ENCODE peak calls at places on chromosomes 12 and 14, in six cellular contexts. Q, L, I, B, F and K are unnamed samples.

GRCh38 chr14:55373784-55374725 is 37.6 kb downstream of the ATG14 start:
- DNase-seq in F (no peak), Q (peak; percentile 20), I (no peak), B (no peak), L (peak; percentile 5), K (no peak)

GRCh38 chr12:56103066-56103711 is 1.2 kb upstream of the PA2G4 start:
- DNase-seq in Q (no peak), B (no peak), L (no peak), I (no peak), F (no peak), K (no peak)

GRCh38 chr14:105889666-105890473 is 363.5 kb downstream of the TMEM121 start:
- DNase-seq in B (no peak), F (no peak), L (no peak), I (no peak), Q (no peak), K (no peak)

GRCh38 chr12:57458665-57459054 is 925 bp upstream of the GLI1 start:
- DNase-seq in L (no peak), I (no peak), B (no peak), Q (no peak), F (no peak), K (no peak)

GRCh38 chr12:76586764-76587395 is 27.3 kb upstream of the OSBPL8 start:
- DNase-seq in I (peak; percentile 28), F (peak; percentile 23), B (peak; percentile 78), L (peak; percentile 62), Q (no peak), K (no peak)

GRCh38 chr12:124917135-124917840 is 2.8 kb upstream of the UBC start:
- DNase-seq in F (peak; percentile 97), Q (peak; percentile 98), B (peak; percentile 100), L (peak; percentile 95), I (peak; percentile 99), K (peak; percentile 100)

GRCh38 chr12:31259136-31259881 is 66.6 kb downstream of the SINHCAF start:
- DNase-seq in F (no peak), I (no peak), L (no peak), Q (no peak), B (no peak), K (no peak)

GRCh38 chr12:131082795-131083194 is 129.1 kb downstream of the ADGRD1 start:
- DNase-seq in B (no peak), I (no peak), F (no peak), L (no peak), Q (no peak), K (no peak)

GRCh38 chr12:29223431-29223830 is 74.4 kb downstream of the FAR2 start:
- DNase-seq in Q (no peak), I (no peak), L (no peak), B (no peak), F (no peak), K (no peak)

GRCh38 chr12:56189336-56189917 is at the start of gene SMARCC2:
- DNase-seq in B (peak; percentile 89), I (peak; percentile 73), F (peak; percentile 97), Q (peak; percentile 26), L (peak; percentile 90), K (peak; percentile 91)

GRCh38 chr12:122880668-122881067 is 15.3 kb downstream of the VPS37B start:
- DNase-seq in B (peak; percentile 61), F (peak; percentile 73), I (peak; percentile 47), L (peak; percentile 66), Q (no peak), K (peak; percentile 74)

GRCh38 chr12:105418232-105418631 is 87.7 kb downstream of the C12orf75 start:
- DNase-seq in L (no peak), I (no peak), Q (no peak), B (peak; percentile 57), F (no peak), K (peak; percentile 21)

GRCh38 chr14:93548102-93548843 is 117.5 kb downstream of the UNC79 start:
- DNase-seq in Q (peak; percentile 68), F (no peak), L (no peak), B (no peak), I (no peak), K (no peak)

GRCh38 chr12:31732926-31733548 is 4.2 kb upstream of the AMN1 start:
- DNase-seq in I (peak; percentile 70), F (no peak), Q (peak; percentile 64), B (peak; percentile 65), L (no peak), K (peak; percentile 96)

GRCh38 chr14:64110832-64111231 is 183.3 kb downstream of the ESR2 start:
- DNase-seq in L (no peak), Q (no peak), F (no peak), B (no peak), I (no peak), K (no peak)

GRCh38 chr14:64107438-64107837 is 186.7 kb downstream of the ESR2 start:
- DNase-seq in I (no peak), Q (no peak), F (no peak), L (no peak), B (no peak), K (no peak)

GRCh38 chr14:64113279-64113678 is 180.9 kb downstream of the ESR2 start:
- DNase-seq in B (no peak), Q (no peak), I (no peak), L (no peak), F (no peak), K (no peak)

GRCh38 chr14:64112859-64113258 is 181.3 kb downstream of the ESR2 start:
- DNase-seq in B (no peak), L (no peak), Q (no peak), F (no peak), I (no peak), K (no peak)

DNA sequence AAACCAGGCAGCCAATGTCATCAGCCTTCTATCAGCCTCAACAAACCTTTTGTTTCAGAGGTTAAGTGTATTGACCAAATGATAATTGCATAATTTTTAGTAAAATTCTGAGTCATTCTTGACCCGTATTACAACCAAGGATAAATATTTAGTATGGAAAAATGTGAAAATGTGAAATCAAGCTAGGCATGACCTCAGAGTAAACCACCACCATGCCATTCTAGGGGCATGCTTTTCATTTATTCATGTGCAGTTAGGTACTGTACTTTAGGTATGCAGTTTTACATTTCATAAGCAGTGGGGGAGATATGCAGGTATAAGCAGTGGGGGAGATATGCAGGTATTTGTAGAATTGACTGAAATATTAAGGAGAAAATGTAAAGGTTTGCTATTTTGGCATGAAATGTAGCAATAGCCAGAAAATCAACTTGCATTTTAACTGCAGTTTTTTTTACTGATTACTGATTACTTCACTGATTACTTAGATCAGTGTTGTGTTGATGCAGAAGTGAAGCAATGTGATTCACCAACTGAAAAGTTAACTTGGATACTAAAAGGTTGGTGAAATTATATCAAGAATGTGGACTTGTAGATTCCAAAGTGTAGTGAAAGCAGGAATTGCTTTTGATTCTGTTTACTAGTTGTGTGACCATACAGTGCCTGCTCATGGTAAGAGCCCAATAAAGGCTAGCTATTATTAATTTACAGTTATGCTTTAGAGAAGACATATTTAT is 184.2 kb downstream of the ESR2 start:
- DNase-seq in Q (no peak), B (peak; percentile 64), F (no peak), L (no peak), I (no peak), K (no peak)
- H3K4me3 ChIP-seq in Q (no peak overlapping the region), B (no peak overlapping the region), F (no peak overlapping the region), L (no peak overlapping the region), I (no peak overlapping the region), K (no peak overlapping the region)

DNA sequence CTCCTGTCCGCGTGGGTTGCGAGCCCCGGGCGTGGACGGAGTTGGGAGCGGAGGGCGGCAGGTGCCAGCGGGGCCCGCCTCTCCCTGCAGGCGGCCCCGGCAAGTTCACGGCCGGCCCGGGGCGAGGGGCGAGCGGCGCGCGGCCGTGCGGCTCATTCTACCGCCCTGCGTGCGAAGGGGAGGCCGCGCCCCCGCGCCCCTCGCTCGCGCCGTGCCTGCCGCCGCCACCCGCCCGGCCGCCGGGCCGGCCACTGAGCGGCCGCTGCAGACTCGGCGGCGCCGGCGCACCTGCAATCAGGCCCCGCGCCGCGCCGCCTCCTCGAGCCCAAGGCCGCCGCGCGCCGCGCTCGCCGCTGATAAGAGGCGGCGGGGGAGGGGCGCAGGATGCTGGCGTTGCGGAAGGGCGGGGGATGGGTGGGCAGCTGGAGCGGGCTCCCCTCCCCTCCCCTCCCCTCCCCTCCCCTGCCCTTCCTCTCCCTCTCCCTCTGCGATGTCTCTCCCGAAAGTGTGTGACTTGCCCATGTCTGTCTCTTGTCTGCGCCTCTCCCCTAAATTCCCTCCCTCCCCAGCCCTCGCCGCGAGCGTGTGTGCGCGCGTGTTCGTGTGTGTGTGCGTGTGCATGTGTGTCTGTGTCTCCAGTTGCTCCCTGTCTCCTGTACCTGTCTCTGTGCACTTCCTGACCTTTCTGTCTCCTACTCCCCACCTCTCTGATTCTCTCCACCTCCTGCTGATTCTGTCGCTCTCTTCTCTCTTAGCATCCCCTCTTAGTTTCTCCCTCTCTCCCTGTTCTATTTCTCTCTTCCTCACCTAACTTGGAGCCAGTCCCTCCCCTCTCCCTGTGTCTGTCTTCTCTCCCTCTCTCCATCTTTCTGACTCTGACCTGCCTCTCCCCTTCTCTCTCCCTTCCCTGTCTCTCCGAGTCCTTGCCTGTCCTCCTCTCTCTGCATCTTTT is 768.1 kb upstream of the TBX3 start:
- DNase-seq in F (peak; percentile 93), L (no peak), B (no peak), Q (no peak), I (peak; percentile 66), K (peak; percentile 18)
- H3K4me2 ChIP-seq in F (peak overlapping the region; percentile 84), L (no peak overlapping the region), B (peak overlapping the region; percentile 80), Q (peak overlapping the region; percentile 83), I (peak overlapping the region; percentile 90), K (peak overlapping the region; percentile 95)

DNA sequence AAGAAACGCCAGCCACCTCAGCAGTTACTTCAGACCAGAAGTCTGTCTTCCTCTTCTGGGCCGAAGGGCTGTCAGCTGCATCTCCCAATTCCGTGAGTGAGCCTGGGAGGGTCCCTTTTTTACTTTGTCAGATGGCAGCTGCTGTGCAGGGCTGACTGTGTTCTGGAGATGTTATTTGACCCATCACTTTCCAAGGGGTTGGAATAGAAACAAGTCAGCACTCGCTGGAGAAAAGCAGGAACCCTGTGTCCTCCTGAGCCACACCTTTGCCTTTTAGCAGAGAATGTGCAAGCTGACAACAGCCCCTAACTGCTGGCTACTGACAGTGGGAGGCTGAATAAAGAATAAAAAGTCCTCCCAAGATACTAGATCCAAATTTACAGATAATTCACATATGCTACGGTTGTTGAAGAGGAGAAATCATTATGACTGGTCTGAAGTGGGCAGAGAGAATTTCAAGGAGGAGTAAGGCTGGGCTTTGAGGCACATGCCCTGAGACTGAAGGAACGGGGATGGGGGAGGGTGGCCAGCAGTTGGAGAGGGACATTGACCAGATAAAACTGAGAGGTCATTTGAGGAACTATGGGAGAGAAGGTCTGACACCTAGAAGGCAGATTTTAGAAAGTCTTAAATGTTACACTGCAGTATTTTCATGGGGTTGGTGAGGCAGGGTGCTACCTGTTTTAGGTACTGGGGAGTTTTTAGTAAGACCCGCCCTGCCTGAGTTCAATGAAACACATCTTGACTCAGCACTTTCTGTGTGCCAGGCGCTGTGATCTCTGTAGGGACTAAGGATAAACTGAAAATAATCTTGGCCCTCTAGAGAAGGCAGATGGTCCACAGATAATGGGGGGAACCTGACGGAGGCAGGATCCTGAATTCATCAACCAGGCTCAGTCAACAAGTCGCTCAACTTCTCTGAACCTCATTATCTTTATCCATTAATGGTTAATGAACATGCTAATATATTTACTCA is 27.4 kb downstream of the FAM234B start:
- DNase-seq in Q (no peak), I (no peak), B (no peak), L (no peak), F (no peak), K (no peak)
- H3K4me3 ChIP-seq in Q (no peak overlapping the region), I (no peak overlapping the region), B (no peak overlapping the region), L (no peak overlapping the region), F (no peak overlapping the region), K (no peak overlapping the region)

GRCh38 chr14:73613419-73613963 is 1.2 kb downstream of the ACOT6 start:
- DNase-seq in Q (no peak), F (no peak), B (no peak), I (peak; percentile 58), L (no peak), K (no peak)
- H3K4me2 ChIP-seq in Q (peak overlapping the region; percentile 98), F (peak overlapping the region; percentile 82), B (no peak overlapping the region), I (peak overlapping the region; percentile 74), L (no peak overlapping the region), K (peak overlapping the region; percentile 79)